ENCODE peak calls at places on chromosomes 6 and 20, in six cellular contexts. F is CD4-positive, CD25-positive, alpha-beta regulatory T cell; Z is ovary; G is right atrium auricular region; Q is tibial nerve; H is AG04450. P is an unnamed sample.
A peak's percentile ranks its signal among the peaks of the same experiment; 100 is the strongest.

GRCh38 chr6:167731731-167732422 is 94.8 kb upstream of the AFDN start:
- DNase-seq in F (no peak), Z (peak; percentile 28), G (no peak), Q (no peak), H (no peak), P (peak; percentile 38)

GRCh38 chr6:75204222-75204958 is 1.5 kb downstream of the COL12A1 start:
- DNase-seq in F (no peak), Z (peak; percentile 90), G (peak; percentile 86), Q (peak; percentile 74), H (peak; percentile 88), P (peak; percentile 6)

GRCh38 chr20:24389686-24390085 is 79.7 kb upstream of the SYNDIG1 start:
- DNase-seq in F (no peak), Z (no peak), G (no peak), Q (no peak), H (no peak), P (peak; percentile 26)

GRCh38 chr20:61502433-61502832 is 250.4 kb downstream of the CDH4 start:
- DNase-seq in F (no peak), Z (no peak), G (no peak), Q (no peak), H (no peak), P (no peak)

GRCh38 chr6:21914121-21914973 is 320.8 kb downstream of the SOX4 start:
- DNase-seq in F (no peak), Z (no peak), G (peak; percentile 70), Q (peak; percentile 71), H (no peak), P (no peak)

GRCh38 chr6:55438217-55438616 is 110.9 kb downstream of the GFRAL start:
- DNase-seq in F (no peak), Z (no peak), G (no peak), Q (no peak), H (no peak), P (no peak)

GRCh38 chr20:59948828-59949720 is 8.9 kb downstream of the FAM217B start:
- DNase-seq in F (peak; percentile 16), Z (no peak), G (no peak), Q (peak; percentile 51), H (peak; percentile 45), P (no peak)

GRCh38 chr6:127207591-127208120 is 59.0 kb upstream of the RNF146 start:
- DNase-seq in F (no peak), Z (no peak), G (no peak), Q (no peak), H (no peak), P (no peak)

GRCh38 chr6:154516276-154516675 is 5.8 kb upstream of the CNKSR3 start:
- DNase-seq in F (no peak), Z (no peak), G (no peak), Q (no peak), H (no peak), P (no peak)

GRCh38 chr20:32804817-32805216 is 14.9 kb upstream of the MAPRE1 start:
- DNase-seq in F (no peak), Z (no peak), G (no peak), Q (no peak), H (no peak), P (no peak)

GRCh38 chr6:38570750-38571149 is 69.0 kb downstream of the BTBD9 start:
- DNase-seq in F (no peak), Z (no peak), G (no peak), Q (no peak), H (no peak), P (no peak)

GRCh38 chr6:148530394-148530923 is 187.8 kb downstream of the SASH1 start:
- DNase-seq in F (no peak), Z (no peak), G (no peak), Q (no peak), H (peak; percentile 93), P (no peak)

GRCh38 chr20:44909872-44910689 is at the start of gene PABPC1L:
- DNase-seq in F (peak; percentile 75), Z (peak; percentile 77), G (no peak), Q (peak; percentile 24), H (no peak), P (no peak)

GRCh38 chr6:106715922-106716321 is 86.5 kb downstream of the QRSL1 start:
- DNase-seq in F (no peak), Z (no peak), G (no peak), Q (no peak), H (no peak), P (no peak)

GRCh38 chr6:87118054-87118453 is 23.1 kb upstream of the CGA start:
- DNase-seq in F (no peak), Z (no peak), G (no peak), Q (no peak), H (no peak), P (no peak)

GRCh38 chr6:133623065-133623464 is 265.8 kb upstream of the TCF21 start:
- DNase-seq in F (no peak), Z (peak; percentile 53), G (no peak), Q (peak; percentile 26), H (no peak), P (no peak)

GRCh38 chr20:57960803-57961575 is 251.2 kb upstream of the PMEPA1 start:
- DNase-seq in F (no peak), Z (no peak), G (no peak), Q (no peak), H (no peak), P (no peak)

GRCh38 chr6:1821188-1822183 is 211.8 kb downstream of the FOXC1 start:
- DNase-seq in F (no peak), Z (no peak), G (no peak), Q (no peak), H (no peak), P (no peak)

GRCh38 chr6:15329154-15329781 is 83.4 kb downstream of the JARID2 start:
- DNase-seq in F (no peak), Z (no peak), G (no peak), Q (no peak), H (peak; percentile 77), P (no peak)

GRCh38 chr20:61400499-61400898 is 148.4 kb downstream of the CDH4 start:
- DNase-seq in F (no peak), Z (no peak), G (no peak), Q (no peak), H (no peak), P (no peak)

GRCh38 chr6:166949533-166950442 is 6.6 kb downstream of the RNASET2 start:
- DNase-seq in F (no peak), Z (no peak), G (no peak), Q (no peak), H (no peak), P (no peak)

GRCh38 chr20:2602046-2602735 is 50.2 kb upstream of the NOP56 start:
- DNase-seq in F (no peak), Z (no peak), G (no peak), Q (no peak), H (no peak), P (no peak)

GRCh38 chr6:14105547-14105946 is 12.0 kb upstream of the CD83 start:
- DNase-seq in F (no peak), Z (no peak), G (no peak), Q (no peak), H (no peak), P (no peak)

GRCh38 chr6:107730683-107731314 is 93.3 kb downstream of the SCML4 start:
- DNase-seq in F (no peak), Z (no peak), G (no peak), Q (no peak), H (no peak), P (no peak)

GRCh38 chr6:7960848-7961247 is 50.3 kb upstream of the TXNDC5 start:
- DNase-seq in F (no peak), Z (no peak), G (no peak), Q (no peak), H (no peak), P (no peak)

DNA sequence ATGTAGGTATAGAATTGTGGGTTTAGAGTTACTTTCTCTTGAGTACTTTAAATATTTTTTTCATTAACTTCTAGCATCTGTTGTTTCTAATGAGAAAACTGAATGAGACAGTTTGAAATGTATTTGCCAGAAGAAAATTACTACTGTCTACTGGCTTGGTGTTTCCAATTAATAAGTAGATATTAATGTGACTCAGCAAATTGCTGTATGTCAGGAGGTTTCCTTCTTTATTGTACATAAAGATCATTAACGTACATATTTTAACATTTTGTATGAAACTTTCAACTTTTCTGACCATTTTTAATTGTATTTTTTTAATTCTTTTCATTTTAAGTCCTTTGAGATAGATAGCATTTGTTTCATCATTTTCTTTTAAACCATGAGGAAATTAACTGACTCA is 135.1 kb upstream of the SLC22A23 start:
- DNase-seq in F (no peak), Z (no peak), G (no peak), Q (no peak), H (no peak), P (no peak)
- H3K27ac ChIP-seq in F (no peak overlapping the region), Z (no peak overlapping the region), G (no peak overlapping the region), Q (no peak overlapping the region), H (no peak overlapping the region), P (no peak overlapping the region)

GRCh38 chr6:90273863-90274262 is 22.8 kb downstream of the BACH2 start:
- DNase-seq in F (no peak), Z (no peak), G (no peak), Q (no peak), H (no peak), P (no peak)
- H3K27ac ChIP-seq in F (peak overlapping the region; percentile 92), Z (no peak overlapping the region), G (no peak overlapping the region), Q (no peak overlapping the region), H (no peak overlapping the region), P (no peak overlapping the region)

GRCh38 chr6:144195671-144196070 is 45.4 kb downstream of the STX11 start:
- DNase-seq in F (no peak), Z (no peak), G (no peak), Q (no peak), H (peak; percentile 41), P (no peak)

GRCh38 chr6:144194293-144194828 is 44.0 kb downstream of the STX11 start:
- DNase-seq in F (no peak), Z (no peak), G (no peak), Q (no peak), H (no peak), P (no peak)

GRCh38 chr6:144186817-144187625 is 36.7 kb downstream of the STX11 start:
- DNase-seq in F (no peak), Z (no peak), G (no peak), Q (no peak), H (no peak), P (no peak)

GRCh38 chr6:144190051-144190450 is 39.7 kb downstream of the STX11 start:
- DNase-seq in F (no peak), Z (no peak), G (no peak), Q (no peak), H (no peak), P (no peak)

GRCh38 chr6:144190593-144190992 is 40.3 kb downstream of the STX11 start:
- DNase-seq in F (no peak), Z (no peak), G (no peak), Q (peak; percentile 6), H (peak; percentile 39), P (no peak)
- H3K27ac ChIP-seq in F (no peak overlapping the region), Z (no peak overlapping the region), G (no peak overlapping the region), Q (no peak overlapping the region), H (peak overlapping the region; percentile 11), P (no peak overlapping the region)

GRCh38 chr20:9331707-9332435 is 182.5 kb upstream of the LAMP5 start:
- DNase-seq in F (no peak), Z (no peak), G (no peak), Q (no peak), H (no peak), P (no peak)
- H3K27ac ChIP-seq in F (no peak overlapping the region), Z (no peak overlapping the region), G (peak overlapping the region; percentile 18), Q (no peak overlapping the region), H (no peak overlapping the region), P (no peak overlapping the region)

GRCh38 chr20:17560344-17561074 is 9.4 kb upstream of the DSTN start:
- DNase-seq in F (no peak), Z (no peak), G (no peak), Q (no peak), H (no peak), P (no peak)
- H3K27ac ChIP-seq in F (no peak overlapping the region), Z (no peak overlapping the region), G (no peak overlapping the region), Q (no peak overlapping the region), H (no peak overlapping the region), P (no peak overlapping the region)

P was measured in substantia nigra.